ENCODE peak calls at places on chromosomes 11 and 22, in four cellular contexts. One of them, this sample, is unnamed.

GRCh38 chr22:44898236-44898635 is 111.6 kb downstream of the PHF21B start:
- DNase-seq in substantia nigra: no peak
- DNase-seq in epithelial cell of prostate: no peak
- DNase-seq in aorta: no peak
- DNase-seq in this sample: no peak

GRCh38 chr11:1252371-1253102 is 29.7 kb downstream of the MUC5B start:
- DNase-seq in substantia nigra: no peak
- DNase-seq in epithelial cell of prostate: no peak
- DNase-seq in aorta: no peak
- DNase-seq in this sample: no peak

GRCh38 chr11:47856186-47856585 is 8.0 kb upstream of the NUP160 start:
- DNase-seq in substantia nigra: no peak
- DNase-seq in epithelial cell of prostate: no peak
- DNase-seq in aorta: no peak
- DNase-seq in this sample: no peak

GRCh38 chr11:134460044-134460371 is 48.0 kb upstream of the B3GAT1 start:
- DNase-seq in substantia nigra: no peak
- DNase-seq in epithelial cell of prostate: no peak
- DNase-seq in aorta: peak; percentile 17
- DNase-seq in this sample: no peak

GRCh38 chr11:77619576-77620198 is 17.9 kb downstream of the CLNS1A start:
- DNase-seq in substantia nigra: no peak
- DNase-seq in epithelial cell of prostate: peak; percentile 5
- DNase-seq in aorta: no peak
- DNase-seq in this sample: peak; percentile 47

GRCh38 chr22:40452730-40453487 is 82.5 kb downstream of the SGSM3 start:
- DNase-seq in substantia nigra: no peak
- DNase-seq in epithelial cell of prostate: no peak
- DNase-seq in aorta: no peak
- DNase-seq in this sample: no peak

GRCh38 chr22:30245985-30246901 is at the start of gene LIF:
- DNase-seq in substantia nigra: no peak
- DNase-seq in epithelial cell of prostate: no peak
- DNase-seq in aorta: no peak
- DNase-seq in this sample: peak; percentile 50

GRCh38 chr11:32852142-32852541 is 22.4 kb downstream of the PRRG4 start:
- DNase-seq in substantia nigra: no peak
- DNase-seq in epithelial cell of prostate: peak; percentile 77
- DNase-seq in aorta: no peak
- DNase-seq in this sample: no peak

GRCh38 chr22:35307372-35307771 is 7.7 kb downstream of the TOM1 start:
- DNase-seq in substantia nigra: no peak
- DNase-seq in epithelial cell of prostate: no peak
- DNase-seq in aorta: peak; percentile 47
- DNase-seq in this sample: no peak

GRCh38 chr22:39176067-39176621 is 23.7 kb upstream of the CBX7 start:
- DNase-seq in substantia nigra: no peak
- DNase-seq in epithelial cell of prostate: no peak
- DNase-seq in aorta: peak; percentile 85
- DNase-seq in this sample: no peak

GRCh38 chr11:119101367-119101758 is 290 bp downstream of the DPAGT1 start:
- DNase-seq in substantia nigra: no peak
- DNase-seq in epithelial cell of prostate: no peak
- DNase-seq in aorta: no peak
- DNase-seq in this sample: no peak
- H3K27ac ChIP-seq in substantia nigra: peak overlapping the region; percentile 74
- H3K27ac ChIP-seq in epithelial cell of prostate: peak overlapping the region; percentile 95
- H3K27ac ChIP-seq in aorta: no peak overlapping the region
- H3K27ac ChIP-seq in this sample: peak overlapping the region; percentile 91

DNA sequence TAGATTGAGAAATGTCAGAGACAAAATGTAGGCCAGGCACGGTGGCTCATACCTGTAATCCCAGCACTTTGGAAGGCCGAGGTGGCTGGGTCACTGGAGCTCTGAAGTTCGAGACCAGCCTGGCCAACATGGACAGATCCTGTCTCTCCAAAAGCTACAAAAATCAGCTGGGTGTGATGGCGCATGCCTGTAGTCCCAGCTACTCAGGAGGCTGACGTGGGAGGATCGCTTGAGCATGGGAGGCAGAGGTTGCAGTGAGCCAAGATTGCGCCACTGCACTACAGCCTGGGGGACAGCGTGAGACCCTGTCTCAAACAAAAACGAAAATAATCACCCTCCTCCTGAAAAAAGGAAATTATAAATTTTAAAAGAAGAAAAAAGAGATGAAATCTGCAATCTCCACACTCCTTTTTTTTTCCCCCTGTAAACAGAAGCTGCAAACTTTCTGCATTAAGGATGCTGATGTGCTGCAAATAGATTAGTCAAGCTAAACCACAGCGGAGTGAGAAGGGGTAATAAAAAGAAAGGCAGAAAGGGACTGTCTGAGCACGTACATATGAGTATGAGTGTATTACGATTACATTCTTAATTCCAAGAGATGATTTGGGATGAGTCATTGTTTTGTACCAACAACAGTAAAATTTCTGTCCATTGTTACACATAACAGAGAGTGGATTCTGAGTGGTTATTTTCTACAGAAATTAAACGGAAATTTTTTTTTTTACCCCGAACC is 87.3 kb downstream of the SIK3 start:
- DNase-seq in substantia nigra: no peak
- DNase-seq in epithelial cell of prostate: peak; percentile 90
- DNase-seq in aorta: no peak
- DNase-seq in this sample: no peak
- H3K27ac ChIP-seq in substantia nigra: peak overlapping the region; percentile 81
- H3K27ac ChIP-seq in epithelial cell of prostate: peak overlapping the region; percentile 66
- H3K27ac ChIP-seq in aorta: no peak overlapping the region
- H3K27ac ChIP-seq in this sample: no peak overlapping the region

DNA sequence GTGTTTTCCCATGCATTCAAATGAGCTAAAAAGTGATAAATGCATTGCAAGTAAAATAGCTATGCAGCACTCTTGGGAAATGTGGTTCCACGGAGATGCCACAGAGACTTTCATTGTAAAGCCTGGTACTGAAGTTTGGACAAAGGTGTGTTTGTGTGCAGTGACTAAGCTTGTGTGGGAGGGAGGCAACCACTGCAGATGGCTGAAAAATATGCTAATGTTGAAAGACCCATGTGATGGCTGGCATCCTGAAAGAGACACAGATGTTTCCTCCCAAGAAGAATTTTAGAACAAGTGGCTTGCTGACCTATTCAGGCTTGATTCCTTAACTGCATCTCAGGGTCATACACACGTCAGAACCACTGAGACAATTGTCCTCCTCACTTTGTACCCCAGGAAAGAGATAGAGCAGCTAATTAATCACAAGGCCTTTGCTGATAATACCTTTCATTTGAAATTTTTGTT is 73.8 kb downstream of the FAM76B start:
- DNase-seq in substantia nigra: no peak
- DNase-seq in epithelial cell of prostate: peak; percentile 93
- DNase-seq in aorta: no peak
- DNase-seq in this sample: no peak
- H3K27ac ChIP-seq in substantia nigra: peak overlapping the region; percentile 23
- H3K27ac ChIP-seq in epithelial cell of prostate: peak overlapping the region; percentile 11
- H3K27ac ChIP-seq in aorta: no peak overlapping the region
- H3K27ac ChIP-seq in this sample: no peak overlapping the region

GRCh38 chr11:6655790-6656580 is at the start of gene DCHS1:
- DNase-seq in substantia nigra: no peak
- DNase-seq in epithelial cell of prostate: no peak
- DNase-seq in aorta: peak; percentile 88
- DNase-seq in this sample: no peak

GRCh38 chr11:6654281-6655019 is 1.2 kb downstream of the DCHS1 start:
- DNase-seq in substantia nigra: peak; percentile 48
- DNase-seq in epithelial cell of prostate: no peak
- DNase-seq in aorta: no peak
- DNase-seq in this sample: no peak

GRCh38 chr11:6656581-6656915 is 939 bp upstream of the DCHS1 start:
- DNase-seq in substantia nigra: no peak
- DNase-seq in epithelial cell of prostate: no peak
- DNase-seq in aorta: no peak
- DNase-seq in this sample: no peak

GRCh38 chr11:6653656-6654055 is 2.0 kb downstream of the DCHS1 start:
- DNase-seq in substantia nigra: no peak
- DNase-seq in epithelial cell of prostate: no peak
- DNase-seq in aorta: no peak
- DNase-seq in this sample: no peak

GRCh38 chr11:6655020-6655789 is 404 bp downstream of the DCHS1 start:
- DNase-seq in substantia nigra: no peak
- DNase-seq in epithelial cell of prostate: no peak
- DNase-seq in aorta: peak; percentile 87
- DNase-seq in this sample: no peak
- H3K27ac ChIP-seq in substantia nigra: peak overlapping the region; percentile 11
- H3K27ac ChIP-seq in epithelial cell of prostate: no peak overlapping the region
- H3K27ac ChIP-seq in aorta: peak overlapping the region; percentile 72
- H3K27ac ChIP-seq in this sample: no peak overlapping the region